ENCODE peak calls at places on chromosomes 1 and 21, in four cellular contexts. One of them, this sample, is unnamed.

GRCh38 chr1:117367769-117368059 is 465 bp downstream of the MAN1A2 start:
- DNase-seq in mesendoderm: peak
- DNase-seq in CD8-positive, alpha-beta memory T cell: no peak
- DNase-seq in esophagus squamous epithelium: no peak
- DNase-seq in this sample: no peak

GRCh38 chr1:202589190-202589680 is 121.0 kb downstream of the SYT2 start:
- DNase-seq in mesendoderm: peak
- DNase-seq in CD8-positive, alpha-beta memory T cell: no peak
- DNase-seq in esophagus squamous epithelium: no peak
- DNase-seq in this sample: no peak

GRCh38 chr1:161838362-161838761 is 72.2 kb downstream of the ATF6 start:
- DNase-seq in mesendoderm: no peak
- DNase-seq in CD8-positive, alpha-beta memory T cell: no peak
- DNase-seq in esophagus squamous epithelium: no peak
- DNase-seq in this sample: no peak

GRCh38 chr1:25819496-25820246 is at the start of gene MTFR1L:
- DNase-seq in mesendoderm: peak
- DNase-seq in CD8-positive, alpha-beta memory T cell: peak
- DNase-seq in esophagus squamous epithelium: peak
- DNase-seq in this sample: peak

GRCh38 chr1:62452951-62453350 is 16.1 kb downstream of the USP1 start:
- DNase-seq in mesendoderm: no peak
- DNase-seq in CD8-positive, alpha-beta memory T cell: no peak
- DNase-seq in esophagus squamous epithelium: no peak
- DNase-seq in this sample: no peak

GRCh38 chr1:230711245-230711644 is 2.7 kb downstream of the AGT start:
- DNase-seq in mesendoderm: no peak
- DNase-seq in CD8-positive, alpha-beta memory T cell: no peak
- DNase-seq in esophagus squamous epithelium: no peak
- DNase-seq in this sample: no peak

GRCh38 chr21:36567216-36567917 is 87.4 kb upstream of the CLDN14 start:
- DNase-seq in mesendoderm: no peak
- DNase-seq in CD8-positive, alpha-beta memory T cell: no peak
- DNase-seq in esophagus squamous epithelium: no peak
- DNase-seq in this sample: no peak

GRCh38 chr1:150168960-150169565 is 19.3 kb downstream of the PLEKHO1 start:
- DNase-seq in mesendoderm: peak
- DNase-seq in CD8-positive, alpha-beta memory T cell: peak
- DNase-seq in esophagus squamous epithelium: no peak
- DNase-seq in this sample: no peak

DNA sequence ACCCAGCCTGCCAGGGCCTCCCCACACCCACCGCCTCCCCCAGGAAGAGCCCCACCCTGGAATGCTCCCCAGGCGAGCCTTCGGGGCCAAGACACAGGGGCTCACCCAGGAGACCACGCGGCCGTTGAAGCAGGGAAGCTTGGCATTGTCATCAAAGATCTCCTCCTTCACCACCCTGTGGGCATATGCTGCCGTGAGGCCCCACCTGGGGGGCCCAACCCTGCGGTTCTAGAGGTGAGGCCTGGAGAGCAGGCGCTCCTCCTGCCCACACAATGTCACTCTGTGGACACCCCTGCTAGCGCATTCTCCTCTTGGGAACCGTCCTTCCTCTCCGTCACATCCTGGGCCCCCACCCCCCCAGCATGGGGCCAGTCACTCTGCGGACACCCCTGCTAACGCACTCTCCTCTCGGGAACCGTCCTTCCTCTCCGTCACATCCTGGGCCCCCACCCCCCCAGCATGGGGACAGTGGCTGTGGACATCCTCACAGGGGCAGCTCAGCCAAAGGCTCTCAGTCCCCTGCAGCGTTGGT is 6.6 kb downstream of the DVL1 start:
- DNase-seq in mesendoderm: no peak
- DNase-seq in CD8-positive, alpha-beta memory T cell: no peak
- DNase-seq in esophagus squamous epithelium: no peak
- DNase-seq in this sample: no peak
- H3K27ac ChIP-seq in mesendoderm: no peak
- H3K27ac ChIP-seq in CD8-positive, alpha-beta memory T cell: no peak
- H3K27ac ChIP-seq in esophagus squamous epithelium: no peak
- H3K27ac ChIP-seq in this sample: no peak

GRCh38 chr1:244053831-244054230 is 2.7 kb downstream of the ZBTB18 start:
- DNase-seq in mesendoderm: no peak
- DNase-seq in CD8-positive, alpha-beta memory T cell: no peak
- DNase-seq in esophagus squamous epithelium: no peak
- DNase-seq in this sample: no peak

GRCh38 chr1:244050835-244051444 is at the start of gene ZBTB18:
- DNase-seq in mesendoderm: peak
- DNase-seq in CD8-positive, alpha-beta memory T cell: no peak
- DNase-seq in esophagus squamous epithelium: no peak
- DNase-seq in this sample: no peak

GRCh38 chr1:244049969-244050834 is 881 bp upstream of the ZBTB18 start:
- DNase-seq in mesendoderm: peak
- DNase-seq in CD8-positive, alpha-beta memory T cell: no peak
- DNase-seq in esophagus squamous epithelium: no peak
- DNase-seq in this sample: no peak

GRCh38 chr1:244052728-244053312 is 1.7 kb downstream of the ZBTB18 start:
- DNase-seq in mesendoderm: no peak
- DNase-seq in CD8-positive, alpha-beta memory T cell: no peak
- DNase-seq in esophagus squamous epithelium: no peak
- DNase-seq in this sample: no peak

GRCh38 chr1:244052011-244052727 is 1.1 kb downstream of the ZBTB18 start:
- DNase-seq in mesendoderm: peak
- DNase-seq in CD8-positive, alpha-beta memory T cell: no peak
- DNase-seq in esophagus squamous epithelium: no peak
- DNase-seq in this sample: no peak
- H3K4me3 ChIP-seq in mesendoderm: no peak
- H3K4me3 ChIP-seq in CD8-positive, alpha-beta memory T cell: no peak
- H3K4me3 ChIP-seq in esophagus squamous epithelium: no peak
- H3K4me3 ChIP-seq in this sample: no peak

GRCh38 chr1:223031690-223032601 is 111.1 kb downstream of the TLR5 start:
- DNase-seq in mesendoderm: peak
- DNase-seq in CD8-positive, alpha-beta memory T cell: no peak
- DNase-seq in esophagus squamous epithelium: no peak
- DNase-seq in this sample: no peak
- H3K27ac ChIP-seq in mesendoderm: peak
- H3K27ac ChIP-seq in CD8-positive, alpha-beta memory T cell: no peak
- H3K27ac ChIP-seq in esophagus squamous epithelium: peak
- H3K27ac ChIP-seq in this sample: no peak

GRCh38 chr1:178867670-178868069 is 3.2 kb downstream of the ANGPTL1 start:
- DNase-seq in mesendoderm: no peak
- DNase-seq in CD8-positive, alpha-beta memory T cell: no peak
- DNase-seq in esophagus squamous epithelium: no peak
- DNase-seq in this sample: no peak
- H3K4me3 ChIP-seq in mesendoderm: no peak
- H3K4me3 ChIP-seq in CD8-positive, alpha-beta memory T cell: no peak
- H3K4me3 ChIP-seq in esophagus squamous epithelium: peak
- H3K4me3 ChIP-seq in this sample: no peak

DNA sequence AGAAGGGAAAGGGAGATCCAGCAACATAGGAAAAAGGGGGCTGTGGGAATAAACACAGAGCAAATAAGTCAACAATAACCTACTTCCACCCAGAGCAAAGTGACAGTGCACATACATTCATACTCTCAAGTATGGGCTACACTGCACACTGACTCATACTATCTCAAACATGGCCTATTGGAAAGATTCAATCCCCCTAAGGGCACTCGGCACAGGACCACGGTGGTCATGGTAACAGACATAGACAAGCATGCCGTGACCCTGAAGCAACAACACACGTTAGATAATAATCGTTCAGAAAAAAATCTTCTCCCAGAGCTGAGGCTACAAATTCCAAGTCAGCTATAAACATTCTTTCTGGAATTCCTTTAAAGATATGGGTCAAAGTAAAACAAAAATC is 16.8 kb upstream of the JAK1 start:
- DNase-seq in mesendoderm: no peak
- DNase-seq in CD8-positive, alpha-beta memory T cell: no peak
- DNase-seq in esophagus squamous epithelium: no peak
- DNase-seq in this sample: no peak
- H3K27ac ChIP-seq in mesendoderm: no peak
- H3K27ac ChIP-seq in CD8-positive, alpha-beta memory T cell: no peak
- H3K27ac ChIP-seq in esophagus squamous epithelium: peak
- H3K27ac ChIP-seq in this sample: no peak

DNA sequence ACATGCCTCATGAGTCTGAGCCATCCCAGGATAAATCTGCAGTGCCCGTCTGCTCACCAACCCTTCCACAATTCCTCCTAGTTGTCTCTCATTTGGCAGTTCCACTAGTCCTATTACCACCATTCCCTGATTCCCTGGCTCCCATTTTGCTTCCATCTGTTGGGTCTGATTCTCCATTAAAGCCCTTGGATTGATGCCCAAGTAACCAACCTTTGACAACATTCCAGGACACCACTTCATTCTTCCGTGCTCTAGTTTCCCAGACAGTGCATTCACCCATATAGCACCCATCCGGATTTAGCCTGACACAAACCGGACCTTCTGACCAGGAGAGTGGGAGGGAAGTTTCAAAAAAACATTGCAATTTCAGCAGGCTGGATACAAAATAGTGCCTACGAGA is 189.4 kb upstream of the PALMD start:
- DNase-seq in mesendoderm: no peak
- DNase-seq in CD8-positive, alpha-beta memory T cell: no peak
- DNase-seq in esophagus squamous epithelium: no peak
- DNase-seq in this sample: no peak
- H3K4me3 ChIP-seq in mesendoderm: no peak
- H3K4me3 ChIP-seq in CD8-positive, alpha-beta memory T cell: no peak
- H3K4me3 ChIP-seq in esophagus squamous epithelium: no peak
- H3K4me3 ChIP-seq in this sample: no peak

DNA sequence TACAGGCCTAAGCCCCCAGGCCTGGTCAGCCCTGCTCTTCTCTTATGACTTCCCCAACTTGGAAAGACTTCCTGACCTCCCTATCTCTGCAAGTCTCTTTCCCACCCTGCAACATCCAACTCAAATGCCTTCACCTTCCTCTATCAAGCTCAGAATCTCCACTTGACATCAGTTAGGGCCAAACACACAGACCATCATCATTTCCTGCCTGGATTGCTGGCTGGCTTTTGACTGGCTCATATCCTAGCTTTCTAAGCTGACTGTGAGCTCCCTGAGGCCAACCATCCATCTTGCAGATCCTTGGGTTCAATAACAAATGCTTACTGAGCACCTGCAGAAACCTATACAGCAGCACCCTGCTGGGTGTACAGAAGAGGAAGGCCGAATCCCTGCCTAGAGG is 137.3 kb upstream of the EDN2 start:
- DNase-seq in mesendoderm: no peak
- DNase-seq in CD8-positive, alpha-beta memory T cell: no peak
- DNase-seq in esophagus squamous epithelium: no peak
- DNase-seq in this sample: no peak
- H3K27ac ChIP-seq in mesendoderm: no peak
- H3K27ac ChIP-seq in CD8-positive, alpha-beta memory T cell: no peak
- H3K27ac ChIP-seq in esophagus squamous epithelium: peak
- H3K27ac ChIP-seq in this sample: no peak

GRCh38 chr1:42957229-42957879 is 1.3 kb downstream of the SLC2A1 start:
- DNase-seq in mesendoderm: no peak
- DNase-seq in CD8-positive, alpha-beta memory T cell: no peak
- DNase-seq in esophagus squamous epithelium: no peak
- DNase-seq in this sample: no peak

GRCh38 chr1:42953182-42954180 is 5.2 kb downstream of the SLC2A1 start:
- DNase-seq in mesendoderm: no peak
- DNase-seq in CD8-positive, alpha-beta memory T cell: no peak
- DNase-seq in esophagus squamous epithelium: no peak
- DNase-seq in this sample: no peak

GRCh38 chr1:42957880-42958487 is 684 bp downstream of the SLC2A1 start:
- DNase-seq in mesendoderm: peak
- DNase-seq in CD8-positive, alpha-beta memory T cell: peak
- DNase-seq in esophagus squamous epithelium: no peak
- DNase-seq in this sample: peak

GRCh38 chr1:42956739-42957138 is 1.9 kb downstream of the SLC2A1 start:
- DNase-seq in mesendoderm: no peak
- DNase-seq in CD8-positive, alpha-beta memory T cell: no peak
- DNase-seq in esophagus squamous epithelium: no peak
- DNase-seq in this sample: no peak

GRCh38 chr1:42955311-42956063 is 3.2 kb downstream of the SLC2A1 start:
- DNase-seq in mesendoderm: no peak
- DNase-seq in CD8-positive, alpha-beta memory T cell: no peak
- DNase-seq in esophagus squamous epithelium: no peak
- DNase-seq in this sample: no peak
- H3K4me3 ChIP-seq in mesendoderm: no peak
- H3K4me3 ChIP-seq in CD8-positive, alpha-beta memory T cell: peak
- H3K4me3 ChIP-seq in esophagus squamous epithelium: peak
- H3K4me3 ChIP-seq in this sample: peak

DNA sequence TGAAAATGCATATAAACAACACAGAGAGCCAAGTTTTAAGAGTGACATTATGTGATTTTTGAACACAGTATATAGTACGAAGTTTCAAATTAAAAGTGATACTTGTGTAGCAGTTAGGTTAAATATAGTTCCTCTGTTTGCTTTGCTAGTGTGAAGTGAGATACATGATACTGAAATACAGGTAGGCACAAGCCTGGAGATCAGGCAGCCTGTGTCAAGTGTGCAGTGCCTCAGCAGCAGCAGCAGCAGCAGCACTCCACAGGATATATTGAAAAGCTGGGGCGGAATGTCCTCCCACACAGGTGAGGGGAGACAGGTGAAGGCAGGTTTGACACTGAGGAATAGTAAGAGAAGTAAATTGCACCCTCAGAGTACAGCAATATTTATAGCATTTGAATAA is 47.5 kb downstream of the CAMTA1 start:
- DNase-seq in mesendoderm: no peak
- DNase-seq in CD8-positive, alpha-beta memory T cell: no peak
- DNase-seq in esophagus squamous epithelium: no peak
- DNase-seq in this sample: no peak
- H3K27ac ChIP-seq in mesendoderm: no peak
- H3K27ac ChIP-seq in CD8-positive, alpha-beta memory T cell: no peak
- H3K27ac ChIP-seq in esophagus squamous epithelium: no peak
- H3K27ac ChIP-seq in this sample: no peak

This sample was measured in naive thymus-derived CD4-positive, alpha-beta T cell.